ENCODE peak calls at places on chromosomes 16 and 17, in ten cellular contexts. K is memory B cell; M is T-helper 2 cell; E is NCI-H1417; S is posterior vena cava; L is stimulated activated CD4-positive, alpha-beta T cell treated with anti-CD3 and anti-CD28 coated beads, TNF-alpha, amount 100 ng/mL, for 48 hours; G is NCI-H1092; U is NCI-H2029 treated with DMSO at 0.1 percent for 48 hours; X is breast epithelium; Q is neural crest cell. A is an unnamed sample.

GRCh38 chr17:52648995-52649394 is 490.5 kb upstream of the CA10 start:
- DNase-seq in K (no peak), M (no peak), E (peak; percentile 33), S (no peak), L (no peak), G (no peak), U (peak; percentile 11), X (no peak), Q (no peak), A (no peak)

GRCh38 chr16:85917959-85918358 is 19.0 kb downstream of the IRF8 start:
- DNase-seq in K (no peak), M (no peak), E (no peak), S (no peak), L (no peak), G (no peak), U (no peak), X (no peak), Q (no peak), A (no peak)

GRCh38 chr16:55711959-55712876 is 56.4 kb downstream of the SLC6A2 start:
- DNase-seq in K (peak; percentile 40), M (peak; percentile 20), E (peak; percentile 44), S (no peak), L (peak; percentile 27), G (peak; percentile 65), U (peak; percentile 24), X (no peak), Q (peak; percentile 79), A (peak; percentile 33)

GRCh38 chr16:86621966-86622365 is 43.6 kb downstream of the FOXL1 start:
- DNase-seq in K (no peak), M (no peak), E (no peak), S (no peak), L (no peak), G (no peak), U (no peak), X (no peak), Q (no peak), A (no peak)

GRCh38 chr16:3115011-3115410 is 2.6 kb downstream of the ZNF205 start:
- DNase-seq in K (no peak), M (no peak), E (no peak), S (no peak), L (no peak), G (no peak), U (no peak), X (no peak), Q (no peak), A (no peak)

GRCh38 chr16:86011532-86011931 is 112.6 kb downstream of the IRF8 start:
- DNase-seq in K (no peak), M (no peak), E (no peak), S (peak; percentile 31), L (no peak), G (no peak), U (no peak), X (peak; percentile 28), Q (no peak), A (no peak)

GRCh38 chr17:29584452-29585079 is 4.9 kb downstream of the GIT1 start:
- DNase-seq in K (no peak), M (no peak), E (no peak), S (no peak), L (no peak), G (no peak), U (no peak), X (no peak), Q (no peak), A (no peak)

GRCh38 chr17:7881655-7882054 is 6.9 kb upstream of the CHD3 start:
- DNase-seq in K (no peak), M (no peak), E (peak; percentile 35), S (peak; percentile 48), L (no peak), G (peak; percentile 53), U (peak; percentile 61), X (no peak), Q (no peak), A (no peak)

GRCh38 chr16:13923703-13924298 is 3.8 kb downstream of the ERCC4 start:
- DNase-seq in K (no peak), M (peak; percentile 17), E (peak; percentile 32), S (no peak), L (no peak), G (peak; percentile 26), U (peak; percentile 45), X (no peak), Q (no peak), A (no peak)

GRCh38 chr17:63930951-63931575 is 1.1 kb downstream of the CD79B start:
- DNase-seq in K (peak; percentile 45), M (peak; percentile 45), E (no peak), S (peak; percentile 89), L (peak; percentile 24), G (no peak), U (no peak), X (no peak), Q (no peak), A (peak; percentile 43)

GRCh38 chr16:67210069-67210937 is 11.4 kb downstream of the ELMO3 start:
- DNase-seq in K (no peak), M (no peak), E (no peak), S (no peak), L (no peak), G (no peak), U (no peak), X (no peak), Q (no peak), A (no peak)

GRCh38 chr17:41678907-41679739 is 9.6 kb upstream of the EIF1 start:
- DNase-seq in K (no peak), M (peak; percentile 64), E (no peak), S (no peak), L (no peak), G (no peak), U (no peak), X (no peak), Q (no peak), A (peak; percentile 19)

GRCh38 chr16:50594332-50595260 is 46.4 kb downstream of the NKD1 start:
- DNase-seq in K (no peak), M (no peak), E (no peak), S (no peak), L (no peak), G (no peak), U (no peak), X (no peak), Q (no peak), A (no peak)

GRCh38 chr17:78432226-78432894 is 53.9 kb downstream of the PGS1 start:
- DNase-seq in K (no peak), M (no peak), E (no peak), S (no peak), L (no peak), G (no peak), U (no peak), X (no peak), Q (no peak), A (no peak)

GRCh38 chr17:3447625-3448024 is 14.0 kb upstream of the OR1E2 start:
- DNase-seq in K (no peak), M (no peak), E (no peak), S (no peak), L (no peak), G (no peak), U (no peak), X (no peak), Q (no peak), A (no peak)

GRCh38 chr16:68091604-68092261 is 6.6 kb downstream of the NFATC3 start:
- DNase-seq in K (no peak), M (no peak), E (peak; percentile 50), S (peak; percentile 30), L (no peak), G (no peak), U (peak; percentile 20), X (no peak), Q (no peak), A (no peak)

GRCh38 chr17:73182616-73183310 is 10.1 kb upstream of the COG1 start:
- DNase-seq in K (no peak), M (no peak), E (no peak), S (no peak), L (no peak), G (no peak), U (no peak), X (no peak), Q (no peak), A (no peak)

GRCh38 chr17:70521821-70522256 is 352.5 kb downstream of the KCNJ2 start:
- DNase-seq in K (no peak), M (no peak), E (no peak), S (no peak), L (no peak), G (peak; percentile 29), U (no peak), X (no peak), Q (no peak), A (no peak)

GRCh38 chr17:3036800-3037199 is 26.6 kb downstream of the OR1D5 start:
- DNase-seq in K (no peak), M (no peak), E (no peak), S (no peak), L (no peak), G (no peak), U (no peak), X (no peak), Q (no peak), A (no peak)